ENCODE peak calls at places on chromosome 9, in seven cellular contexts. Y, L, P, X, E, W and R are unnamed samples.

GRCh38 chr9:115855458-115856133 is 298.0 kb upstream of the PAPPA start:
- DNase-seq in L (no peak), X (no peak), E (peak; percentile 11), W (no peak), Y (no peak), P (no peak), R (no peak)

GRCh38 chr9:92656537-92656925 is 13.4 kb downstream of the IPPK start:
- DNase-seq in L (no peak), E (no peak), W (no peak), X (no peak), Y (no peak), P (no peak), R (no peak)

GRCh38 chr9:85940832-85941616 is at the start of gene NAA35:
- DNase-seq in P (peak; percentile 98), L (peak; percentile 99), Y (peak; percentile 97), W (peak; percentile 99), X (peak; percentile 96), E (peak; percentile 99), R (peak; percentile 91)

GRCh38 chr9:112009656-112010055 is 113.0 kb downstream of the UGCG start:
- DNase-seq in W (no peak), E (no peak), X (no peak), Y (no peak), L (no peak), P (no peak), R (no peak)

GRCh38 chr9:97277953-97278352 is 29.5 kb upstream of the CCDC180 start:
- DNase-seq in P (no peak), Y (no peak), E (no peak), L (no peak), X (no peak), W (no peak), R (no peak)

GRCh38 chr9:94847486-94847885 is 121.0 kb downstream of the AOPEP start:
- DNase-seq in W (no peak), Y (peak; percentile 56), P (no peak), L (no peak), X (peak; percentile 35), E (peak; percentile 90), R (no peak)

GRCh38 chr9:136225748-136226679 is 19.6 kb downstream of the QSOX2 start:
- DNase-seq in X (no peak), W (peak; percentile 83), P (no peak), E (peak; percentile 61), L (peak; percentile 90), Y (peak; percentile 33), R (peak; percentile 14)

GRCh38 chr9:12923472-12924009 is 148.7 kb downstream of the LURAP1L start:
- DNase-seq in L (no peak), P (no peak), X (peak; percentile 94), W (no peak), E (peak; percentile 92), Y (peak; percentile 29), R (no peak)

GRCh38 chr9:114953917-114954316 is 23.5 kb upstream of the TNFSF8 start:
- DNase-seq in L (no peak), W (no peak), P (no peak), Y (peak; percentile 80), X (peak; percentile 86), E (peak; percentile 93), R (no peak)

GRCh38 chr9:96270236-96270635 is 31.7 kb downstream of the HSD17B3 start:
- DNase-seq in P (no peak), X (no peak), L (no peak), E (no peak), Y (no peak), W (no peak), R (no peak)

GRCh38 chr9:35495984-35496383 is 6.1 kb downstream of the RUSC2 start:
- DNase-seq in P (no peak), X (no peak), L (no peak), Y (no peak), E (no peak), W (no peak), R (no peak)